ENCODE peak calls at places on chromosomes 4 and X, in six cellular contexts. Q is fibroblast of pulmonary artery, C is pancreas, J is endothelial cell, Y is GM20000, N is mesothelial cell of epicardium. W is an unnamed sample.

GRCh38 chr4:93334003-93334402 is 494.6 kb upstream of the ATOH1 start:
- DNase-seq in Q (peak), C (no peak), J (no peak), Y (no peak), N (no peak), W (no peak)

GRCh38 chr4:185312699-185313098 is 83.0 kb downstream of the LRP2BP start:
- DNase-seq in Q (peak), C (no peak), J (no peak), Y (no peak), N (no peak), W (no peak)

GRCh38 chrX:107429090-107429489 is 20.4 kb upstream of the FRMPD3 start:
- DNase-seq in Q (peak), C (no peak), J (peak), Y (no peak), N (no peak), W (no peak)

GRCh38 chr4:8409271-8410065 is 31.1 kb downstream of the ACOX3 start:
- DNase-seq in Q (peak), C (no peak), J (no peak), Y (no peak), N (no peak), W (no peak)

GRCh38 chrX:20218809-20219505 is 47.8 kb downstream of the RPS6KA3 start:
- DNase-seq in Q (peak), C (no peak), J (peak), Y (no peak), N (no peak), W (no peak)

GRCh38 chr4:68250151-68250930 is 4.8 kb upstream of the TMPRSS11B start:
- DNase-seq in Q (no peak), C (no peak), J (no peak), Y (no peak), N (no peak), W (no peak)

GRCh38 chr4:81919238-81919637 is 447.5 kb upstream of the RASGEF1B start:
- DNase-seq in Q (peak), C (no peak), J (peak), Y (no peak), N (no peak), W (no peak)

GRCh38 chr4:123127865-123128264 is 205.5 kb upstream of the NUDT6 start:
- DNase-seq in Q (peak), C (no peak), J (no peak), Y (no peak), N (no peak), W (no peak)

GRCh38 chr4:35461931-35462659 is 782.2 kb downstream of the ARAP2 start:
- DNase-seq in Q (no peak), C (no peak), J (no peak), Y (no peak), N (no peak), W (no peak)

GRCh38 chr4:145935253-145936141 is 3.1 kb downstream of the ZNF827 start:
- DNase-seq in Q (peak), C (no peak), J (peak), Y (peak), N (no peak), W (no peak)

GRCh38 chr4:169774466-169775445 is 17.0 kb upstream of the HPF1 start:
- DNase-seq in Q (peak), C (peak), J (peak), Y (no peak), N (no peak), W (no peak)

GRCh38 chr4:992297-993110 is 700 bp downstream of the SLC26A1 start:
- DNase-seq in Q (no peak), C (peak), J (no peak), Y (no peak), N (no peak), W (no peak)

GRCh38 chr4:75107703-75108612 is 175.0 kb downstream of the PARM1 start:
- DNase-seq in Q (no peak), C (no peak), J (no peak), Y (no peak), N (no peak), W (no peak)

GRCh38 chr4:80231180-80231579 is 33.9 kb downstream of the PRDM8 start:
- DNase-seq in Q (no peak), C (no peak), J (no peak), Y (no peak), N (no peak), W (no peak)

GRCh38 chr4:45453258-45453841 is 670.5 kb downstream of the GABRG1 start:
- DNase-seq in Q (peak), C (no peak), J (no peak), Y (peak), N (no peak), W (no peak)
- TF ChIP-seq CTCF in Q (peak), C (peak), J (no peak), Y (no peak), N (peak), W (no peak)

GRCh38 chr4:107757860-107758476 is 37.9 kb upstream of the PAPSS1 start:
- DNase-seq in Q (peak), C (no peak), J (no peak), Y (peak), N (no peak), W (no peak)
- TF ChIP-seq CTCF in Q (peak), C (peak), J (peak), Y (no peak), N (peak), W (no peak)

GRCh38 chr4:175560628-175561027 is 251.4 kb downstream of the GPM6A start:
- DNase-seq in Q (peak), C (no peak), J (no peak), Y (no peak), N (no peak), W (no peak)
- TF ChIP-seq CTCF in Q (peak), C (no peak), J (no peak), Y (no peak), N (no peak), W (no peak)

GRCh38 chr4:27412617-27413016 is 552.0 kb downstream of the STIM2 start:
- DNase-seq in Q (peak), C (no peak), J (no peak), Y (no peak), N (no peak), W (no peak)
- TF ChIP-seq CTCF in Q (no peak), C (no peak), J (no peak), Y (no peak), N (no peak), W (no peak)

GRCh38 chrX:16997313-16997712 is 50.9 kb downstream of the REPS2 start:
- DNase-seq in Q (no peak), C (no peak), J (no peak), Y (no peak), N (no peak), W (no peak)

GRCh38 chrX:16992411-16992810 is 46.0 kb downstream of the REPS2 start:
- DNase-seq in Q (no peak), C (no peak), J (no peak), Y (no peak), N (no peak), W (no peak)

GRCh38 chrX:16992902-16993301 is 46.4 kb downstream of the REPS2 start:
- DNase-seq in Q (no peak), C (no peak), J (no peak), Y (no peak), N (no peak), W (no peak)

GRCh38 chrX:16990839-16991238 is 44.4 kb downstream of the REPS2 start:
- DNase-seq in Q (no peak), C (no peak), J (no peak), Y (no peak), N (no peak), W (no peak)

GRCh38 chrX:16993791-16994318 is 47.4 kb downstream of the REPS2 start:
- DNase-seq in Q (no peak), C (no peak), J (peak), Y (no peak), N (no peak), W (no peak)
- TF ChIP-seq CTCF in Q (no peak), C (no peak), J (no peak), Y (no peak), N (no peak), W (no peak)

W was measured in omental fat pad.